ENCODE peak calls at places on chromosomes 12 and 14, in eight cellular contexts. T is fibroblast of lung, A is heart left ventricle, X is heart right ventricle, O is fibroblast of mammary gland, R is body of pancreas, C is upper lobe of right lung, J is dorsolateral prefrontal cortex. P is an unnamed sample.
A peak's percentile ranks its signal among the peaks of the same experiment; 100 is the strongest.

GRCh38 chr14:86961106-86961716 is 1031.8 kb downstream of the GALC start:
- DNase-seq in T (peak; percentile 6), A (no peak), X (no peak), O (peak; percentile 32), R (peak; percentile 5), C (no peak), J (no peak), P (no peak)

GRCh38 chr12:94327819-94328218 is 131.8 kb downstream of the CEP83 start:
- DNase-seq in T (no peak), A (no peak), X (no peak), O (peak; percentile 26), R (no peak), C (no peak), J (no peak), P (no peak)

GRCh38 chr12:66247741-66248140 is 54.6 kb upstream of the HELB start:
- DNase-seq in T (no peak), A (no peak), X (no peak), O (no peak), R (no peak), C (no peak), J (no peak), P (no peak)

GRCh38 chr14:80867091-80867490 is 74.4 kb downstream of the CEP128 start:
- DNase-seq in T (no peak), A (no peak), X (no peak), O (peak; percentile 4), R (no peak), C (no peak), J (no peak), P (no peak)

GRCh38 chr12:14885718-14886201 is at the start of gene MGP:
- DNase-seq in T (peak; percentile 77), A (peak; percentile 69), X (peak; percentile 71), O (peak; percentile 75), R (peak; percentile 50), C (no peak), J (no peak), P (peak; percentile 84)

GRCh38 chr14:76564471-76565119 is 188.7 kb downstream of the ESRRB start:
- DNase-seq in T (no peak), A (no peak), X (no peak), O (peak; percentile 8), R (no peak), C (no peak), J (no peak), P (no peak)

GRCh38 chr14:105274600-105274999 is 26.2 kb downstream of the BRF1 start:
- DNase-seq in T (no peak), A (no peak), X (no peak), O (no peak), R (no peak), C (no peak), J (no peak), P (no peak)

GRCh38 chr14:105487449-105487985 is 831 bp downstream of the CRIP1 start:
- DNase-seq in T (no peak), A (peak; percentile 68), X (peak; percentile 52), O (no peak), R (no peak), C (peak; percentile 88), J (no peak), P (no peak)

GRCh38 chr12:29216266-29216665 is 67.2 kb downstream of the FAR2 start:
- DNase-seq in T (no peak), A (no peak), X (no peak), O (no peak), R (no peak), C (no peak), J (no peak), P (no peak)

GRCh38 chr12:125786143-125786542 is 720.9 kb downstream of the AACS start:
- DNase-seq in T (no peak), A (no peak), X (no peak), O (no peak), R (no peak), C (no peak), J (no peak), P (no peak)

GRCh38 chr12:92552412-92553108 is 150.2 kb upstream of the PLEKHG7 start:
- DNase-seq in T (no peak), A (no peak), X (no peak), O (no peak), R (peak; percentile 46), C (no peak), J (no peak), P (no peak)

GRCh38 chr12:108633081-108633533 is 587 bp downstream of the SELPLG start:
- DNase-seq in T (no peak), A (no peak), X (no peak), O (no peak), R (no peak), C (no peak), J (no peak), P (no peak)

GRCh38 chr12:42962384-42962783 is 372.8 kb upstream of the PRICKLE1 start:
- DNase-seq in T (no peak), A (no peak), X (no peak), O (no peak), R (no peak), C (no peak), J (no peak), P (no peak)

GRCh38 chr12:42963993-42964392 is 374.4 kb upstream of the PRICKLE1 start:
- DNase-seq in T (no peak), A (no peak), X (no peak), O (no peak), R (no peak), C (no peak), J (no peak), P (no peak)

GRCh38 chr12:42960087-42960527 is 370.6 kb upstream of the PRICKLE1 start:
- DNase-seq in T (no peak), A (no peak), X (no peak), O (peak; percentile 34), R (peak; percentile 5), C (no peak), J (no peak), P (no peak)

GRCh38 chr12:42958271-42958674 is 368.7 kb upstream of the PRICKLE1 start:
- DNase-seq in T (peak; percentile 33), A (peak; percentile 24), X (peak; percentile 13), O (peak; percentile 67), R (no peak), C (no peak), J (no peak), P (no peak)

DNA sequence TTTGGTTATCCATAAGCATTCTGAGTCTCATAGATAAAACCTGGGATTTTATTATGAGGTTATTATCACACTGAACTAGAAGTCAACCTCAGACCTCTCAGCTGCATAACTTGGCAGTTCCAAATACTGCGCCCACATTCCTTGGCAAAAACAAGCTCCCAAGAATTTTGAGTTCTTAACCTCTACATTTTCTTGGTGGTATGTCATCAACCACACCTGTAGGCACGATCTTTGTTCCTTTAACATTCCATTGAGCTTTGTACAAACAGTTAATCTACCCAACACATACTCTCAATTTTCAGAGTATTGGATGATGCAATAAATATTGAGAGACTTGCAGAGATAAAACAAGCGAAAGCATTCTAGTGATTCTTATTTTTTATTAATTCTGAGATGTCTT is 371.8 kb upstream of the PRICKLE1 start:
- DNase-seq in T (no peak), A (no peak), X (no peak), O (peak; percentile 55), R (peak; percentile 31), C (no peak), J (no peak), P (no peak)
- H3K4me3 ChIP-seq in T (no peak overlapping the region), A (no peak overlapping the region), X (no peak overlapping the region), O (no peak overlapping the region), R (no peak overlapping the region), C (no peak overlapping the region), J (no peak overlapping the region), P (no peak overlapping the region)

GRCh38 chr14:75084513-75084912 is 15.1 kb downstream of the ZC2HC1C start:
- DNase-seq in T (no peak), A (no peak), X (no peak), O (no peak), R (peak; percentile 32), C (no peak), J (no peak), P (no peak)
- TF ChIP-seq CTCF in T (no peak), A (no peak), X (no peak), O (no peak), R (peak; percentile 50), C (no peak), J (peak; percentile 23), P (no peak)

GRCh38 chr14:94079891-94080605 is 954 bp downstream of the DDX24 start:
- DNase-seq in T (peak; percentile 42), A (no peak), X (no peak), O (peak; percentile 55), R (no peak), C (no peak), J (no peak), P (no peak)

GRCh38 chr14:94074534-94074933 is 6.5 kb downstream of the DDX24 start:
- DNase-seq in T (no peak), A (no peak), X (no peak), O (no peak), R (no peak), C (no peak), J (no peak), P (no peak)

GRCh38 chr14:94077823-94078222 is 3.2 kb downstream of the DDX24 start:
- DNase-seq in T (no peak), A (no peak), X (no peak), O (no peak), R (no peak), C (no peak), J (no peak), P (no peak)

GRCh38 chr14:94075008-94075407 is 6.0 kb downstream of the DDX24 start:
- DNase-seq in T (no peak), A (no peak), X (no peak), O (no peak), R (no peak), C (no peak), J (no peak), P (no peak)

DNA sequence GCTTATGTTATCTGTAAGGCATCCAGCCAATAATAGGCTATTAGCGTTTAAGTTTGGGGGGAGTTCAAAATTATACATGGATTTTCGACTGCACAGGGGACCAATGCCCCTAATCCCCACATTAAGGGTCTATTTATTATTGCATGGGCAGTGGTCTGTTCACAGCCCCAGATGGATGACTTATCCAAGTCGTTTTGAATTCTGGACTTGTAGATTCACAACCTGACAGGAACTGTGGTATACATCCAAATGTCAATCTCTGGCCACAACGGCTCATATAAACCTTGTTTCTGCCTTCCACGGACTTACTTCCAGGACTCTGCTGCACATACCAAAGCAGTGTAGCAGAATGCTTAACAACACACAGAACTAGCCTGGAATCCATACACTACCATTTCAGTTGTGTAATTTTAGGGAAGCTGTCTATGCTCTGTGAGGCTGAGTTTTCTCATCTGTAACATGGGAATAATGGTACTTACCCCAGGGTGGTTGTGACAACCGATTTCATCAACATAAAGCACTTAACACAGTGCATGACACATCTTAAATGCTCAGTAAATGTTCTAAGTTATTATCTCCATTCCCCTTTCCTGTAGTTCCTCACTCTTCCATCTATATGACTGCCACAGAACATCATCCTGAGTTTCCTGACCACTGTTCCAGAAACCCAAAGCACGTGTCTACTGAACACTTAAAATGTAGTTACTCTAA is 3.7 kb downstream of the DDX24 start:
- DNase-seq in T (no peak), A (no peak), X (no peak), O (no peak), R (no peak), C (no peak), J (no peak), P (no peak)
- H3K4me3 ChIP-seq in T (no peak overlapping the region), A (peak overlapping the region; percentile 95), X (peak overlapping the region; percentile 97), O (no peak overlapping the region), R (no peak overlapping the region), C (peak overlapping the region; percentile 84), J (peak overlapping the region; percentile 95), P (no peak overlapping the region)

DNA sequence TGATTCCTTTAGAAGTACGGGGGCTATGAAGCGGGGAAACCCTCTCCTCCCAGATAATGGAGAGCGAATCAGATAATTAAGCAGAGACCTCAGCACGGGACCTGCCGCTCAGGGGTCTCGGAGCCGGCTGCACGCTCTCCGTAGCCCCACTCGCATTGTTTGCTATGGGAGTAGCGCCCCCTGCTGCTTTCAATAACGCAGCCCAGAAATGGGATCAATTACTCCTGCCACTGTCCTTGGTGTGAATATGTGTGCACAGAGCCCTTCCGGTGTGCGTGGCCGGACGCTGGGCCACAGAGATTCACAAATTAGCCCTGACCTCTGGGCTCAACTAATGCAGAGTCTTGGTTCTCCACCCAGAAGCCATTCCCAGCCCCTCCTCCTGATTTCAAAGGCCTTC is 76.4 kb upstream of the TMEM132C start:
- DNase-seq in T (no peak), A (no peak), X (no peak), O (no peak), R (no peak), C (no peak), J (no peak), P (peak; percentile 57)
- TF ChIP-seq CTCF in T (no peak), A (no peak), X (peak; percentile 17), O (no peak), R (peak; percentile 20), C (peak; percentile 20), J (peak; percentile 68), P (peak; percentile 76)

P was measured in adrenal gland.